ENCODE peak calls at places on chromosomes 16 and 17, in five cellular contexts. M is GM12892, J is stomach, H is prostate gland, C is transverse colon. Q is an unnamed sample.

GRCh38 chr16:19524866-19525723 is 1.4 kb downstream of the CCP110 start:
- DNase-seq in M (no peak), J (no peak), H (no peak), C (no peak), Q (no peak)

GRCh38 chr16:30092373-30093010 is 768 bp upstream of the TBX6 start:
- DNase-seq in M (peak), J (peak), H (peak), C (peak), Q (no peak)

GRCh38 chr17:48545539-48545938 is 630 bp upstream of the HOXB2 start:
- DNase-seq in M (no peak), J (no peak), H (no peak), C (no peak), Q (no peak)

GRCh38 chr17:64202683-64203430 is 60.2 kb downstream of the TEX2 start:
- DNase-seq in M (no peak), J (no peak), H (no peak), C (no peak), Q (no peak)

GRCh38 chr17:77349976-77350830 is 209.4 kb downstream of the SEC14L1 start:
- DNase-seq in M (no peak), J (peak), H (no peak), C (no peak), Q (no peak)

GRCh38 chr17:82246365-82247174 is 17.7 kb downstream of the SLC16A3 start:
- DNase-seq in M (no peak), J (peak), H (no peak), C (peak), Q (no peak)

GRCh38 chr17:73401911-73402310 is 90.1 kb upstream of the CDC42EP4 start:
- DNase-seq in M (no peak), J (no peak), H (no peak), C (no peak), Q (no peak)

GRCh38 chr17:38970804-38971203 is 3.6 kb upstream of the FBXO47 start:
- DNase-seq in M (no peak), J (no peak), H (no peak), C (no peak), Q (no peak)

GRCh38 chr16:82016268-82016667 is 5.0 kb upstream of the SDR42E1 start:
- DNase-seq in M (no peak), J (no peak), H (peak), C (no peak), Q (no peak)

GRCh38 chr17:31197991-31198390 is 99.0 kb downstream of the OMG start:
- DNase-seq in M (no peak), J (no peak), H (no peak), C (no peak), Q (no peak)

GRCh38 chr16:82439678-82440293 is 187.0 kb upstream of the CDH13 start:
- DNase-seq in M (no peak), J (no peak), H (no peak), C (no peak), Q (no peak)

GRCh38 chr17:46012506-46013079 is 13.5 kb downstream of the STH start:
- DNase-seq in M (no peak), J (no peak), H (no peak), C (no peak), Q (no peak)

GRCh38 chr17:601462-602303 is 113.0 kb downstream of the VPS53 start:
- DNase-seq in M (no peak), J (no peak), H (no peak), C (peak), Q (no peak)

GRCh38 chr16:11047057-11047456 is 102.7 kb downstream of the CLEC16A start:
- DNase-seq in M (no peak), J (no peak), H (no peak), C (no peak), Q (no peak)
- TF ChIP-seq POLR2AphosphoS5 in M (no peak), J (peak), H (peak), C (peak), Q (no peak)

GRCh38 chr17:57536289-57536688 is 208.8 kb downstream of the CCDC182 start:
- DNase-seq in M (no peak), J (no peak), H (no peak), C (no peak), Q (no peak)
- TF ChIP-seq POLR2AphosphoS5 in M (no peak), J (no peak), H (no peak), C (no peak), Q (no peak)

GRCh38 chr16:85369741-85370528 is 243.2 kb upstream of the GSE1 start:
- DNase-seq in M (peak), J (peak), H (peak), C (peak), Q (no peak)
- TF ChIP-seq POLR2AphosphoS5 in M (no peak), J (no peak), H (no peak), C (no peak), Q (no peak)

GRCh38 chr17:9032151-9032550 is 10.8 kb downstream of the NTN1 start:
- DNase-seq in M (no peak), J (no peak), H (no peak), C (no peak), Q (no peak)
- TF ChIP-seq POLR2AphosphoS5 in M (no peak), J (peak), H (no peak), C (no peak), Q (no peak)

GRCh38 chr16:3444032-3444388 is 530 bp downstream of the NAA60 start:
- DNase-seq in M (no peak), J (peak), H (no peak), C (peak), Q (no peak)
- TF ChIP-seq POLR2AphosphoS5 in M (peak), J (no peak), H (no peak), C (peak), Q (no peak)

GRCh38 chr17:50931003-50931878 is 65.1 kb upstream of the TOB1 start:
- DNase-seq in M (peak), J (peak), H (peak), C (peak), Q (no peak)
- TF ChIP-seq POLR2AphosphoS5 in M (no peak), J (peak), H (peak), C (peak), Q (no peak)

GRCh38 chr16:1776991-1777374 is 4.0 kb upstream of the MRPS34 start:
- DNase-seq in M (no peak), J (no peak), H (no peak), C (no peak), Q (no peak)
- TF ChIP-seq POLR2AphosphoS5 in M (peak), J (no peak), H (no peak), C (no peak), Q (peak)

GRCh38 chr16:87829988-87830672 is 39.2 kb downstream of the SLC7A5 start:
- DNase-seq in M (no peak), J (no peak), H (no peak), C (no peak), Q (no peak)

GRCh38 chr16:87830673-87831420 is 38.5 kb downstream of the SLC7A5 start:
- DNase-seq in M (no peak), J (no peak), H (no peak), C (no peak), Q (no peak)

GRCh38 chr16:87832759-87833502 is 36.4 kb downstream of the SLC7A5 start:
- DNase-seq in M (no peak), J (no peak), H (no peak), C (no peak), Q (no peak)

GRCh38 chr16:87832137-87832527 is 37.2 kb downstream of the SLC7A5 start:
- DNase-seq in M (no peak), J (no peak), H (no peak), C (no peak), Q (no peak)

GRCh38 chr16:87831421-87832136 is 37.7 kb downstream of the SLC7A5 start:
- DNase-seq in M (no peak), J (no peak), H (no peak), C (no peak), Q (no peak)
- TF ChIP-seq POLR2AphosphoS5 in M (no peak), J (no peak), H (no peak), C (no peak), Q (no peak)

Q was measured in Panc1.